ENCODE peak calls at places on chromosomes 7 and 10, in six cellular contexts. R, T, B, S, I and D are unnamed samples.

GRCh38 chr7:2530076-2530967 is 10.7 kb downstream of the LFNG start:
- DNase-seq in R (peak), T (peak), B (peak), S (no peak), I (no peak), D (no peak)

GRCh38 chr7:80393786-80394185 is 118.1 kb downstream of the GNAT3 start:
- DNase-seq in R (no peak), T (no peak), B (no peak), S (no peak), I (no peak), D (no peak)

GRCh38 chr10:116809528-116810500 is 39.5 kb upstream of the ENO4 start:
- DNase-seq in R (peak), T (peak), B (no peak), S (no peak), I (peak), D (peak)

GRCh38 chr7:137935849-137936508 is 65.9 kb downstream of the CREB3L2 start:
- DNase-seq in R (no peak), T (peak), B (peak), S (no peak), I (peak), D (no peak)

GRCh38 chr10:106493166-106493565 is 671.3 kb downstream of the SORCS1 start:
- DNase-seq in R (no peak), T (no peak), B (no peak), S (no peak), I (no peak), D (no peak)

GRCh38 chr7:104772405-104772821 is 241.6 kb upstream of the KMT2E start:
- DNase-seq in R (no peak), T (no peak), B (no peak), S (no peak), I (no peak), D (no peak)

GRCh38 chr10:80465839-80466590 is 11.9 kb downstream of the TSPAN14 start:
- DNase-seq in R (peak), T (no peak), B (peak), S (no peak), I (no peak), D (no peak)

GRCh38 chr10:3122486-3123205 is 49.9 kb downstream of the PITRM1 start:
- DNase-seq in R (no peak), T (no peak), B (no peak), S (no peak), I (no peak), D (peak)

GRCh38 chr7:45543470-45543869 is 30.7 kb upstream of the ADCY1 start:
- DNase-seq in R (no peak), T (no peak), B (no peak), S (no peak), I (no peak), D (no peak)

GRCh38 chr10:101346177-101346576 is 7.8 kb upstream of the BTRC start:
- DNase-seq in R (no peak), T (no peak), B (no peak), S (no peak), I (no peak), D (no peak)

GRCh38 chr7:112204072-112204775 is 2.0 kb downstream of the DOCK4 start:
- DNase-seq in R (no peak), T (peak), B (peak), S (no peak), I (peak), D (peak)

GRCh38 chr7:123709525-123709924 is 39.3 kb downstream of the WASL start:
- DNase-seq in R (no peak), T (no peak), B (no peak), S (no peak), I (no peak), D (no peak)

GRCh38 chr7:34844401-34844800 is 186.4 kb downstream of the NPSR1 start:
- DNase-seq in R (no peak), T (no peak), B (no peak), S (no peak), I (no peak), D (no peak)

GRCh38 chr10:95374597-95375209 is 83.9 kb upstream of the PDLIM1 start:
- DNase-seq in R (peak), T (peak), B (peak), S (peak), I (peak), D (peak)

GRCh38 chr7:69982197-69982596 is 383.9 kb downstream of the AUTS2 start:
- DNase-seq in R (no peak), T (peak), B (no peak), S (no peak), I (no peak), D (no peak)

GRCh38 chr10:90723416-90724068 is 134.3 kb downstream of the HTR7 start:
- DNase-seq in R (no peak), T (no peak), B (no peak), S (no peak), I (peak), D (no peak)

GRCh38 chr7:1120791-1121190 is 32.9 kb downstream of the GPER1 start:
- DNase-seq in R (peak), T (peak), B (no peak), S (no peak), I (no peak), D (no peak)

GRCh38 chr7:128165927-128166420 is 75.1 kb upstream of the LEP start:
- DNase-seq in R (no peak), T (no peak), B (no peak), S (no peak), I (no peak), D (no peak)

GRCh38 chr10:98425511-98426352 is 10.8 kb upstream of the PYROXD2 start:
- DNase-seq in R (peak), T (peak), B (peak), S (no peak), I (peak), D (peak)

GRCh38 chr7:10577866-10578374 is 395.8 kb upstream of the PHF14 start:
- DNase-seq in R (no peak), T (no peak), B (no peak), S (no peak), I (no peak), D (no peak)

GRCh38 chr10:94108200-94108599 is 114.5 kb downstream of the PLCE1 start:
- DNase-seq in R (no peak), T (peak), B (no peak), S (no peak), I (peak), D (peak)

GRCh38 chr7:15489383-15489782 is 72.4 kb downstream of the AGMO start:
- DNase-seq in R (no peak), T (no peak), B (no peak), S (no peak), I (no peak), D (no peak)

GRCh38 chr10:75111906-75112703 is 649 bp downstream of the SAMD8 start:
- DNase-seq in R (peak), T (peak), B (peak), S (no peak), I (peak), D (peak)

GRCh38 chr7:138669364-138669763 is 31.8 kb downstream of the SVOPL start:
- DNase-seq in R (no peak), T (no peak), B (no peak), S (no peak), I (no peak), D (no peak)

GRCh38 chr10:93468532-93469213 is 13.5 kb downstream of the MYOF start:
- DNase-seq in R (no peak), T (peak), B (no peak), S (peak), I (peak), D (peak)

GRCh38 chr10:4766449-4766848 is 59.6 kb upstream of the AKR1E2 start:
- DNase-seq in R (no peak), T (peak), B (no peak), S (no peak), I (peak), D (no peak)

GRCh38 chr7:37287093-37287492 is 161.6 kb downstream of the ELMO1 start:
- DNase-seq in R (no peak), T (no peak), B (no peak), S (no peak), I (no peak), D (peak)

GRCh38 chr7:668139-668871 is 58.2 kb upstream of the DNAAF5 start:
- DNase-seq in R (peak), T (peak), B (no peak), S (peak), I (peak), D (no peak)

GRCh38 chr7:127391591-127392181 is 822 bp downstream of the ZNF800 start:
- DNase-seq in R (no peak), T (peak), B (peak), S (no peak), I (peak), D (peak)

GRCh38 chr10:110268442-110268841 is 36.3 kb downstream of the SMNDC1 start:
- DNase-seq in R (no peak), T (no peak), B (no peak), S (no peak), I (no peak), D (no peak)

DNA sequence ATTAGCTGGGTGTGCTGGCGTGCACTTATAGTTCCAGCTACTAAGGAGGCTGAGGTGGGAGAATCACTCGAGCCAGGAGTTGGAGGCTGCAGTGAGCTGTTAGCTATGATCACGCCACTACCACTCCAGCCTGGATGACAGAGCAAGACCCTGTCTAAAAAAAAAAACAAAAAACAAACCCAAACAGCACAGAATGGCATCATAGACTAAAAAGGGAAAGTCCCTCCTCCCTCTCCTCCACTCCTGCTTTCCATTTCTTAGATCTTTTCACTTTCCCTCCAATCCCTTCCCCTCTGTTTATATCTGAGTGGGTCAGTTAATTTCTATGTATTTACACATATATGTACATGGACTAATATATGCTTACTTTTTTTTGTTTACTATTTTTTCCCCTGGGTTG is 10.4 kb upstream of the PIP4K2A start:
- DNase-seq in R (no peak), T (no peak), B (no peak), S (no peak), I (no peak), D (no peak)
- TF ChIP-seq CTCF in R (no peak), T (no peak), B (no peak), S (no peak), I (no peak), D (no peak)

DNA sequence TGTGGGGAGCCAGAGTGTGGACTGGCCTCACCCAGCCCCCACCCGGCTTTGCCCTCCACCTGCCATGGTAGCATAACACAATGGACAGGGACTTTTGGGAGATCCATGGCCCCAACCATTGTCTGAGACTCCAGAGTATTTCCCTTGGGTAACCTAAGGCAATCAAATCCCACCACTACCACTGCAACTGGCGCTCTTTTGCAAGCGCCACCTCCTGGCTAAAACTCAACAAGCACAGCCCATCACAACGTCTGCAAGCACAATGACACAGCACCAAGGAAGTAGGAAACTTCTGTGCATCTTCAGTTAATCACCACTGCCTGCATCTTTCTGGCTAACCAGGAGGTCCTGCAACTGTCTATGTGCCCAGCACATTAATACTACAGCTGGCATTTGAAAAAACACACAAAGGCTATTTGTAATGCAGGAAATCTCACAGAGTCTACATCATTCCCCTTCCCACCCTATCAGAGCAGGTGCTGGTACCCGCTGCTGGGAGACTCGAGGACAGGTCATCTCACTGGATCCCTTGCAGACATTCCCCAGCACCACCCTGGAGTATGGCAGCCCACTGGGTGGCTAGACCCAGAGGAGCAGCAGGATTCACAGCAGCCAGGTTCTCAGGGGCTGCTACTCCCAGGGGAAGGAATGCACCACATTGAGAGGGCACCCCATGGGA is 27.7 kb downstream of the ANKRD26 start:
- DNase-seq in R (no peak), T (peak), B (no peak), S (no peak), I (no peak), D (no peak)
- TF ChIP-seq CTCF in R (no peak), T (no peak), B (no peak), S (peak), I (no peak), D (no peak)

GRCh38 chr7:144653449-144653848 is 182.4 kb downstream of the TPK1 start:
- DNase-seq in R (no peak), T (no peak), B (peak), S (no peak), I (no peak), D (no peak)

GRCh38 chr7:144659211-144659610 is 176.6 kb downstream of the TPK1 start:
- DNase-seq in R (no peak), T (no peak), B (no peak), S (no peak), I (no peak), D (no peak)

GRCh38 chr7:144656960-144657359 is 178.9 kb downstream of the TPK1 start:
- DNase-seq in R (no peak), T (no peak), B (peak), S (no peak), I (no peak), D (no peak)
- TF ChIP-seq CTCF in R (no peak), T (no peak), B (no peak), S (no peak), I (peak), D (no peak)

GRCh38 chr10:20958764-20959163 is 61.7 kb upstream of the NEBL start:
- DNase-seq in R (no peak), T (no peak), B (no peak), S (no peak), I (no peak), D (no peak)

GRCh38 chr10:20963056-20963455 is 65.9 kb upstream of the NEBL start:
- DNase-seq in R (no peak), T (no peak), B (no peak), S (no peak), I (no peak), D (no peak)

GRCh38 chr10:20963721-20964595 is 66.8 kb upstream of the NEBL start:
- DNase-seq in R (no peak), T (no peak), B (no peak), S (no peak), I (no peak), D (no peak)

GRCh38 chr10:20959178-20959577 is 62.1 kb upstream of the NEBL start:
- DNase-seq in R (no peak), T (no peak), B (no peak), S (no peak), I (no peak), D (no peak)

GRCh38 chr10:20962165-20962564 is 65.1 kb upstream of the NEBL start:
- DNase-seq in R (no peak), T (peak), B (no peak), S (no peak), I (no peak), D (peak)
- TF ChIP-seq CTCF in R (no peak), T (no peak), B (no peak), S (no peak), I (no peak), D (no peak)

DNA sequence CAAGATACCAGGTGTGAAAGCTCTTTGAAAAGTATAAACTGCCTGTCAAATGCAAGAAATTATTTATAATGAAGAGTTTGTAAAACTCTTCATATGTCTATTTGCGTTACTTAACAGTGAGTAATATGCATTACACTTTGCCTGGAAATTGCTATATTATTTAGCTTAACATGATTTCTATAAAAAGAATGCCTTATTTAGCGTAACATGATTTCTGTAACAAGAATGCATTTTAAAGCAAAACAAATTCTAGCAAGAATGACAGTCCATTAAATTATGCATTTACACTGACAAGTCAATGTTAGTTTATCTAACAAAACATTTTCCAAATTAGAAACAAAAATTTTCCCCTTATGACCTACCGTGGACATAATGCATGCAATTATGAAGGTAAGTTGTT is 34.1 kb downstream of the ACTA2 start:
- DNase-seq in R (no peak), T (no peak), B (no peak), S (no peak), I (no peak), D (no peak)
- TF ChIP-seq CTCF in R (no peak), T (no peak), B (no peak), S (no peak), I (no peak), D (no peak)

GRCh38 chr10:104907509-104907908 is 266.4 kb downstream of the SORCS3 start:
- DNase-seq in R (no peak), T (no peak), B (no peak), S (no peak), I (no peak), D (no peak)

GRCh38 chr10:104910712-104911111 is 269.6 kb downstream of the SORCS3 start:
- DNase-seq in R (no peak), T (no peak), B (no peak), S (no peak), I (no peak), D (peak)

GRCh38 chr10:104908581-104908980 is 267.5 kb downstream of the SORCS3 start:
- DNase-seq in R (no peak), T (no peak), B (no peak), S (no peak), I (no peak), D (no peak)

GRCh38 chr10:104903433-104903832 is 262.3 kb downstream of the SORCS3 start:
- DNase-seq in R (no peak), T (peak), B (no peak), S (no peak), I (no peak), D (no peak)

GRCh38 chr10:104906112-104906511 is 265.0 kb downstream of the SORCS3 start:
- DNase-seq in R (no peak), T (no peak), B (no peak), S (no peak), I (no peak), D (no peak)
- TF ChIP-seq CTCF in R (no peak), T (no peak), B (no peak), S (no peak), I (peak), D (peak)

GRCh38 chr7:155533827-155534690 is 12.3 kb downstream of the CNPY1 start:
- DNase-seq in R (peak), T (peak), B (peak), S (no peak), I (no peak), D (no peak)
- TF ChIP-seq CTCF in R (peak), T (peak), B (peak), S (peak), I (peak), D (no peak)

GRCh38 chr10:51960494-51960895 is 261.1 kb upstream of the CSTF2T start:
- DNase-seq in R (no peak), T (peak), B (peak), S (peak), I (peak), D (peak)
- TF ChIP-seq CTCF in R (peak), T (peak), B (peak), S (peak), I (peak), D (peak)